ENCODE peak calls at places on chromosomes 2 and 18, in six cellular contexts. One of them, this sample, is unnamed. For H3K36me3, the result is how much of the 10 kb centered on the place peaks cover.

GRCh38 chr2:136116111-136116812 is 1.7 kb downstream of the CXCR4 start:
- DNase-seq in tibial nerve: peak
- DNase-seq in sigmoid colon: peak
- DNase-seq in H1: no peak
- DNase-seq in body of pancreas: no peak
- DNase-seq in uterus: no peak
- DNase-seq in this sample: no peak

GRCh38 chr2:216713691-216714411 is 18.5 kb upstream of the IGFBP5 start:
- DNase-seq in uterus: peak
- DNase-seq in H1: no peak
- DNase-seq in sigmoid colon: peak
- DNase-seq in body of pancreas: no peak
- DNase-seq in tibial nerve: peak
- DNase-seq in this sample: peak

GRCh38 chr2:182852090-182852489 is 14.3 kb downstream of the FRZB start:
- DNase-seq in uterus: peak
- DNase-seq in tibial nerve: no peak
- DNase-seq in H1: no peak
- DNase-seq in body of pancreas: peak
- DNase-seq in sigmoid colon: peak
- DNase-seq in this sample: no peak

GRCh38 chr2:235445116-235445515 is 48.7 kb upstream of the AGAP1 start:
- DNase-seq in H1: no peak
- DNase-seq in tibial nerve: no peak
- DNase-seq in uterus: no peak
- DNase-seq in body of pancreas: no peak
- DNase-seq in sigmoid colon: no peak
- DNase-seq in this sample: no peak

GRCh38 chr2:126832038-126832437 is 66.7 kb upstream of the TEX51 start:
- DNase-seq in H1: no peak
- DNase-seq in uterus: no peak
- DNase-seq in tibial nerve: no peak
- DNase-seq in sigmoid colon: peak
- DNase-seq in body of pancreas: no peak
- DNase-seq in this sample: no peak

GRCh38 chr2:48248251-48248933 is 281.6 kb upstream of the STON1 start:
- DNase-seq in tibial nerve: no peak
- DNase-seq in H1: peak
- DNase-seq in sigmoid colon: no peak
- DNase-seq in body of pancreas: no peak
- DNase-seq in uterus: no peak
- DNase-seq in this sample: peak

GRCh38 chr2:39913648-39914456 is 134.8 kb upstream of the THUMPD2 start:
- DNase-seq in body of pancreas: no peak
- DNase-seq in uterus: no peak
- DNase-seq in tibial nerve: peak
- DNase-seq in sigmoid colon: no peak
- DNase-seq in H1: peak
- DNase-seq in this sample: peak

GRCh38 chr2:47072018-47072691 is 83.0 kb downstream of the STPG4 start:
- DNase-seq in tibial nerve: peak
- DNase-seq in uterus: peak
- DNase-seq in sigmoid colon: peak
- DNase-seq in H1: no peak
- DNase-seq in body of pancreas: peak
- DNase-seq in this sample: peak

GRCh38 chr18:9478545-9478944 is 3.2 kb downstream of the RALBP1 start:
- DNase-seq in body of pancreas: no peak
- DNase-seq in tibial nerve: no peak
- DNase-seq in uterus: no peak
- DNase-seq in H1: no peak
- DNase-seq in sigmoid colon: no peak
- DNase-seq in this sample: no peak

GRCh38 chr2:180519276-180519675 is 461.1 kb upstream of the UBE2E3 start:
- DNase-seq in H1: no peak
- DNase-seq in uterus: no peak
- DNase-seq in sigmoid colon: no peak
- DNase-seq in tibial nerve: no peak
- DNase-seq in body of pancreas: no peak
- DNase-seq in this sample: no peak

GRCh38 chr2:209579236-209579749 is 155.4 kb downstream of the MAP2 start:
- DNase-seq in tibial nerve: no peak
- DNase-seq in sigmoid colon: no peak
- DNase-seq in uterus: no peak
- DNase-seq in H1: no peak
- DNase-seq in body of pancreas: no peak
- DNase-seq in this sample: peak

GRCh38 chr2:101794141-101794540 is 96.6 kb downstream of the MAP4K4 start:
- DNase-seq in H1: no peak
- DNase-seq in tibial nerve: no peak
- DNase-seq in body of pancreas: no peak
- DNase-seq in uterus: no peak
- DNase-seq in sigmoid colon: no peak
- DNase-seq in this sample: no peak

GRCh38 chr18:27315001-27315400 is 129.9 kb upstream of the CHST9 start:
- DNase-seq in sigmoid colon: no peak
- DNase-seq in body of pancreas: no peak
- DNase-seq in uterus: no peak
- DNase-seq in tibial nerve: no peak
- DNase-seq in H1: no peak
- DNase-seq in this sample: no peak

GRCh38 chr2:240959214-240959940 is 39.0 kb upstream of the SNED1 start:
- DNase-seq in H1: no peak
- DNase-seq in uterus: no peak
- DNase-seq in body of pancreas: peak
- DNase-seq in sigmoid colon: peak
- DNase-seq in tibial nerve: peak
- DNase-seq in this sample: no peak

GRCh38 chr2:131016826-131017596 is 76.2 kb downstream of the FAM168B start:
- DNase-seq in sigmoid colon: no peak
- DNase-seq in H1: no peak
- DNase-seq in body of pancreas: peak
- DNase-seq in tibial nerve: no peak
- DNase-seq in uterus: no peak
- DNase-seq in this sample: peak

GRCh38 chr2:74741076-74741460 is 87.0 kb downstream of the SEMA4F start:
- DNase-seq in H1: peak
- DNase-seq in sigmoid colon: no peak
- DNase-seq in uterus: no peak
- DNase-seq in tibial nerve: no peak
- DNase-seq in body of pancreas: no peak
- DNase-seq in this sample: no peak

GRCh38 chr2:64645014-64645418 is 8.7 kb downstream of the SERTAD2 start:
- DNase-seq in uterus: peak
- DNase-seq in sigmoid colon: peak
- DNase-seq in tibial nerve: peak
- DNase-seq in H1: no peak
- DNase-seq in body of pancreas: peak
- DNase-seq in this sample: peak

GRCh38 chr2:101057051-101057933 is 55.2 kb downstream of the RPL31 start:
- DNase-seq in sigmoid colon: no peak
- DNase-seq in tibial nerve: no peak
- DNase-seq in H1: no peak
- DNase-seq in uterus: no peak
- DNase-seq in body of pancreas: no peak
- DNase-seq in this sample: no peak

GRCh38 chr2:149098722-149099121 is 60.2 kb downstream of the LYPD6B start:
- DNase-seq in uterus: no peak
- DNase-seq in H1: no peak
- DNase-seq in tibial nerve: no peak
- DNase-seq in body of pancreas: peak
- DNase-seq in sigmoid colon: no peak
- DNase-seq in this sample: no peak

GRCh38 chr2:145715601-145716000 is 1195.7 kb upstream of the ZEB2 start:
- DNase-seq in tibial nerve: no peak
- DNase-seq in uterus: no peak
- DNase-seq in body of pancreas: no peak
- DNase-seq in H1: no peak
- DNase-seq in sigmoid colon: no peak
- DNase-seq in this sample: no peak

GRCh38 chr18:55513199-55513598 is 74.8 kb downstream of the TCF4 start:
- DNase-seq in H1: no peak
- DNase-seq in tibial nerve: no peak
- DNase-seq in body of pancreas: no peak
- DNase-seq in sigmoid colon: no peak
- DNase-seq in uterus: no peak
- DNase-seq in this sample: no peak

GRCh38 chr2:176385838-176386237 is 116.6 kb downstream of the MTX2 start:
- DNase-seq in H1: no peak
- DNase-seq in body of pancreas: no peak
- DNase-seq in sigmoid colon: no peak
- DNase-seq in tibial nerve: no peak
- DNase-seq in uterus: no peak
- DNase-seq in this sample: no peak

GRCh38 chr2:180411631-180412030 is 404.5 kb upstream of the CWC22 start:
- DNase-seq in tibial nerve: no peak
- DNase-seq in body of pancreas: no peak
- DNase-seq in sigmoid colon: no peak
- DNase-seq in uterus: no peak
- DNase-seq in H1: no peak
- DNase-seq in this sample: no peak

GRCh38 chr2:230661072-230661957 is 51.3 kb upstream of the CAB39 start:
- DNase-seq in tibial nerve: no peak
- DNase-seq in H1: no peak
- DNase-seq in uterus: no peak
- DNase-seq in body of pancreas: no peak
- DNase-seq in sigmoid colon: no peak
- DNase-seq in this sample: no peak

GRCh38 chr18:59067873-59068272 is 71.8 kb upstream of the SEC11C start:
- DNase-seq in body of pancreas: peak
- DNase-seq in tibial nerve: peak
- DNase-seq in uterus: no peak
- DNase-seq in sigmoid colon: no peak
- DNase-seq in H1: no peak
- DNase-seq in this sample: peak

GRCh38 chr2:72676341-72677025 is 149.3 kb downstream of the EXOC6B start:
- DNase-seq in tibial nerve: no peak
- DNase-seq in body of pancreas: no peak
- DNase-seq in sigmoid colon: no peak
- DNase-seq in uterus: no peak
- DNase-seq in H1: no peak
- DNase-seq in this sample: no peak

GRCh38 chr2:207135340-207135739 is 30.4 kb downstream of the KLF7 start:
- DNase-seq in H1: no peak
- DNase-seq in tibial nerve: no peak
- DNase-seq in uterus: no peak
- DNase-seq in sigmoid colon: no peak
- DNase-seq in body of pancreas: no peak
- DNase-seq in this sample: no peak

GRCh38 chr2:28895189-28895893 is 874 bp downstream of the WDR43 start:
- DNase-seq in tibial nerve: no peak
- DNase-seq in H1: no peak
- DNase-seq in sigmoid colon: peak
- DNase-seq in body of pancreas: no peak
- DNase-seq in uterus: peak
- DNase-seq in this sample: peak

GRCh38 chr2:42979416-42979869 is 187.1 kb upstream of the HAAO start:
- DNase-seq in body of pancreas: peak
- DNase-seq in H1: no peak
- DNase-seq in uterus: no peak
- DNase-seq in tibial nerve: no peak
- DNase-seq in sigmoid colon: peak
- DNase-seq in this sample: no peak

GRCh38 chr2:240800241-240800640 is 19.8 kb downstream of the KIF1A start:
- DNase-seq in H1: no peak
- DNase-seq in tibial nerve: no peak
- DNase-seq in body of pancreas: peak
- DNase-seq in uterus: peak
- DNase-seq in sigmoid colon: peak
- DNase-seq in this sample: no peak

GRCh38 chr18:69435000-69435399 is 34.3 kb downstream of the DOK6 start:
- DNase-seq in uterus: no peak
- DNase-seq in H1: no peak
- DNase-seq in sigmoid colon: no peak
- DNase-seq in body of pancreas: no peak
- DNase-seq in tibial nerve: no peak
- DNase-seq in this sample: no peak

GRCh38 chr2:36578343-36579296 is 19.3 kb downstream of the FEZ2 start:
- DNase-seq in sigmoid colon: no peak
- DNase-seq in uterus: no peak
- DNase-seq in tibial nerve: no peak
- DNase-seq in body of pancreas: peak
- DNase-seq in H1: no peak
- DNase-seq in this sample: no peak
- H3K36me3 ChIP-seq in sigmoid colon: under half
- H3K36me3 ChIP-seq in uterus: under half
- H3K36me3 ChIP-seq in tibial nerve: half or more
- H3K36me3 ChIP-seq in body of pancreas: under half
- H3K36me3 ChIP-seq in H1: under half
- H3K36me3 ChIP-seq in this sample: under half

GRCh38 chr2:122105171-122105884 is 349.9 kb downstream of the TSN start:
- DNase-seq in body of pancreas: no peak
- DNase-seq in tibial nerve: no peak
- DNase-seq in sigmoid colon: no peak
- DNase-seq in uterus: no peak
- DNase-seq in H1: no peak
- DNase-seq in this sample: no peak

GRCh38 chr2:122096788-122097187 is 341.3 kb downstream of the TSN start:
- DNase-seq in H1: no peak
- DNase-seq in tibial nerve: no peak
- DNase-seq in body of pancreas: no peak
- DNase-seq in sigmoid colon: no peak
- DNase-seq in uterus: no peak
- DNase-seq in this sample: no peak

GRCh38 chr2:122100371-122101150 is 345.1 kb downstream of the TSN start:
- DNase-seq in sigmoid colon: no peak
- DNase-seq in tibial nerve: no peak
- DNase-seq in uterus: no peak
- DNase-seq in body of pancreas: no peak
- DNase-seq in H1: peak
- DNase-seq in this sample: no peak

GRCh38 chr2:122098301-122098700 is 342.9 kb downstream of the TSN start:
- DNase-seq in tibial nerve: no peak
- DNase-seq in body of pancreas: no peak
- DNase-seq in H1: no peak
- DNase-seq in sigmoid colon: no peak
- DNase-seq in uterus: no peak
- DNase-seq in this sample: no peak

GRCh38 chr2:122101319-122101718 is 345.9 kb downstream of the TSN start:
- DNase-seq in H1: no peak
- DNase-seq in body of pancreas: no peak
- DNase-seq in uterus: no peak
- DNase-seq in tibial nerve: no peak
- DNase-seq in sigmoid colon: no peak
- DNase-seq in this sample: no peak
- TF ChIP-seq CTCF in H1: peak
- TF ChIP-seq CTCF in body of pancreas: no peak
- TF ChIP-seq CTCF in uterus: no peak
- TF ChIP-seq CTCF in tibial nerve: no peak
- TF ChIP-seq CTCF in sigmoid colon: no peak
- TF ChIP-seq CTCF in this sample: no peak

GRCh38 chr2:203673933-203674332 is 32.5 kb upstream of the CD28 start:
- DNase-seq in sigmoid colon: no peak
- DNase-seq in H1: no peak
- DNase-seq in uterus: no peak
- DNase-seq in body of pancreas: no peak
- DNase-seq in tibial nerve: peak
- DNase-seq in this sample: no peak
- H3K27ac ChIP-seq in sigmoid colon: no peak
- H3K27ac ChIP-seq in H1: no peak
- H3K27ac ChIP-seq in uterus: peak
- H3K27ac ChIP-seq in body of pancreas: no peak
- H3K27ac ChIP-seq in tibial nerve: peak
- H3K27ac ChIP-seq in this sample: no peak

GRCh38 chr2:174812037-174812436 is 47.8 kb upstream of the CHRNA1 start:
- DNase-seq in sigmoid colon: no peak
- DNase-seq in body of pancreas: no peak
- DNase-seq in H1: no peak
- DNase-seq in uterus: no peak
- DNase-seq in tibial nerve: no peak
- DNase-seq in this sample: no peak
- H3K36me3 ChIP-seq in sigmoid colon: under half
- H3K36me3 ChIP-seq in body of pancreas: under half
- H3K36me3 ChIP-seq in H1: under half
- H3K36me3 ChIP-seq in uterus: under half
- H3K36me3 ChIP-seq in tibial nerve: under half
- H3K36me3 ChIP-seq in this sample: under half